ENCODE peak calls at places on chromosomes 1 and 21, in eight cellular contexts. Y is stomach, J is suprapubic skin, N is K562, G is breast epithelium, R is sigmoid colon, M is transverse colon, W is endothelial cell of umbilical vein. O is an unnamed sample.

GRCh38 chr1:9466780-9467755 is 72.2 kb upstream of the SLC25A33 start:
- DNase-seq in N (no peak), J (no peak), W (no peak), Y (peak), G (peak), M (peak), R (peak), O (no peak)

GRCh38 chr21:42061866-42062542 is 9.1 kb upstream of the UMODL1 start:
- DNase-seq in G (no peak), W (no peak), Y (no peak), M (peak), R (no peak), N (no peak), J (no peak), O (peak)

GRCh38 chr21:45918835-45919467 is 62.6 kb upstream of the COL6A1 start:
- DNase-seq in N (no peak), R (no peak), J (no peak), M (no peak), G (no peak), W (no peak), Y (no peak), O (peak)

GRCh38 chr1:161738627-161739287 is 10.8 kb upstream of the DUSP12 start:
- DNase-seq in M (peak), R (peak), W (peak), J (no peak), G (no peak), Y (peak), N (peak), O (peak)

GRCh38 chr1:62424412-62424811 is 12.4 kb upstream of the USP1 start:
- DNase-seq in R (no peak), J (no peak), G (no peak), W (no peak), Y (no peak), N (no peak), M (no peak), O (no peak)

GRCh38 chr1:150619576-150620509 is 9.6 kb downstream of the ENSA start:
- DNase-seq in Y (no peak), J (no peak), M (no peak), N (no peak), G (no peak), W (peak), R (peak), O (no peak)

GRCh38 chr1:199723557-199723956 is 304.0 kb upstream of the NR5A2 start:
- DNase-seq in M (no peak), N (no peak), G (no peak), W (peak), Y (no peak), R (no peak), J (no peak), O (no peak)

GRCh38 chr1:94038511-94038910 is 82.4 kb downstream of the ABCA4 start:
- DNase-seq in G (no peak), W (peak), N (no peak), M (no peak), J (no peak), R (no peak), Y (no peak), O (no peak)

GRCh38 chr1:3540876-3541275 is 70.4 kb downstream of the MEGF6 start:
- DNase-seq in R (no peak), W (no peak), J (no peak), G (no peak), N (no peak), Y (no peak), M (no peak), O (no peak)

GRCh38 chr1:231931846-231932454 is 305.4 kb downstream of the DISC1 start:
- DNase-seq in Y (no peak), M (no peak), R (no peak), W (no peak), J (no peak), N (peak), G (no peak), O (peak)

DNA sequence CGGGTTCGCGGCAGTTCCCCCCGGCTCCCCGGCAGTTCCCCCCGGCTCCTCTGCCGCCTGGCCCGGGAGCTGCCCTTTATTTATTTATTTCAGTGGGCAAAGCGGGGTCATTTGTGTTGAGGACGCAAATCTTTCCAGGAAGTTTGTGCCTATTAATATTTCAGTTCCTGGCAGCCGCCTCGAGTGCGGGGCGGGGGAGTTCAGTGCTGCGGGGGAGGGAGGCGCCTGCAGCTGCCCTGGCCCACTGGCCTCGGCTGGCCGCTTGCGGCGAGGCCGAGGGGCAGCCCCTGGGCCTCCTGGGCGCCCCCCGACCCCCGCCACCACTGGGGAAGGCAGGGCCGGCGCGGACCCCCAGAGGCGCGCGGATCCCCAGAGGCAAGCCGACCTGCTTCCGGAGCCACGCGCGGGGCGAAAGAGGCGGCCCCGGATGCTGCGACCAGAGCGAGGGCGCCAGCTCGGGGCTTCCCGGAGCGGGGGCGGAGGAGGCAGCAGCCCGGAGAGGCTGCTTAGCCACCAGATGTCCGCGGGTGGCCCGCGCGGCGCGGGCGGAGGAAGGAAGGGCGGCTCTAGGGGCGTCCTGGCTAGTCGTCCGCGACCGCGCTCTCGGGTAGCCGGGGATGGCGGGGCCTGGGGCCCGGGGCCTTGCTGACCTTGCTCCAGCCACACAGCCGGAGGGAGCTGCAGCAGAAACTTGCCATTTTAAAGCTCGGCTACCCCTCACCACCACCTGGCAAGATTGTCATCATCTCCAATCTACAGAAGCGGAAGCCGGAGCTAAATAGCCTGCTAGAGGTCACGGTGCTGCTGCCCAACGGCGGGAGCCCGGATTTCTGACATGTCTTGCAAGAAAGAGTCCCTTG is 48.0 kb downstream of the H3-3A start:
- DNase-seq in N (peak), W (peak), J (no peak), Y (peak), R (peak), G (peak), M (peak), O (peak)
- TF ChIP-seq POLR2AphosphoS5 in N (no peak), W (peak), J (no peak), Y (peak), R (peak), G (no peak), M (peak), O (peak)

DNA sequence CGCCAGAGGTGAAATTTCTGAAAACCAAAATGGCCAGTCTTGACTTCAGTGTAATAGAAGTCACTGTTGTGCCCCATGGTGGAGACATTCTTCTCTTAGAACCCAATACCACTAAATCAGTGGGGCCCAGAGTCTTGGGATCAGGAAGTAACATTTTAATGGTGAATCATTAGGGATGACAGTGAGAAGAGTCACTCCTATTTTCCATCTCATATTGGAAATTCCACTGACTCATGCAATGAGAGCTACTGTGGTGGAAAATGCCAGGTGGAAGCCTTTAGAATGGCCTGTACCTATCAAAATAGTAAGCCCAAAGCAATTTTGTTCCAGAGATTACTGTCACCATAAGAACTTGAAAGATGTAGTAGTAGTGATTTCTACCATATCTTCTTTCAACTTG is 20.6 kb upstream of the PPM1J start:
- DNase-seq in G (no peak), W (peak), M (no peak), N (no peak), J (no peak), R (no peak), Y (no peak), O (no peak)
- TF ChIP-seq CTCF in G (no peak), W (no peak), M (no peak), N (no peak), J (no peak), R (no peak), Y (no peak), O (no peak)

DNA sequence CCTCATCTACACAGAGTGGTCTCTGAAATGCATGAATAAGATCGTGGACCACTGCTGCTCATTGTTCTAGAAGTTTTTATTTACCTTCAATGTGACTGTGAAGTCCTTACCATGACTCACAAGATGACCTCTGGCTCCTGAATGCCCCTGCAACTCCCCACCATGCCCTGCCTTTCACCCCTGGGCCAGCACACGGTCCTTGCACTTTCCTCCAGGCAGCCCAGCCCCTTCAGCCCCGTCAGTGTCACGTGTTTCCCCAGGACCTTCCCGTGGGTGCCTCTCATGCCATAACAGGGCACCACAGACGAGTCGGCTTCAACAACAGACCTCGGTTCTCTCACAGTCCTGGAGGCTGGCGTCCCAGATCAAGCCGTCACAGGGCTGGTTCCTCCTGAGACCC is 62.1 kb downstream of the B3GALT5 start:
- DNase-seq in Y (no peak), R (no peak), J (no peak), W (no peak), M (peak), N (no peak), G (no peak), O (no peak)
- TF ChIP-seq POLR2AphosphoS5 in Y (no peak), R (no peak), J (no peak), W (no peak), M (no peak), N (no peak), G (no peak), O (no peak)

GRCh38 chr1:13465515-13465914 is 48.3 kb downstream of the LRRC38 start:
- DNase-seq in R (no peak), G (no peak), W (no peak), N (no peak), Y (no peak), M (no peak), J (no peak), O (no peak)

DNA sequence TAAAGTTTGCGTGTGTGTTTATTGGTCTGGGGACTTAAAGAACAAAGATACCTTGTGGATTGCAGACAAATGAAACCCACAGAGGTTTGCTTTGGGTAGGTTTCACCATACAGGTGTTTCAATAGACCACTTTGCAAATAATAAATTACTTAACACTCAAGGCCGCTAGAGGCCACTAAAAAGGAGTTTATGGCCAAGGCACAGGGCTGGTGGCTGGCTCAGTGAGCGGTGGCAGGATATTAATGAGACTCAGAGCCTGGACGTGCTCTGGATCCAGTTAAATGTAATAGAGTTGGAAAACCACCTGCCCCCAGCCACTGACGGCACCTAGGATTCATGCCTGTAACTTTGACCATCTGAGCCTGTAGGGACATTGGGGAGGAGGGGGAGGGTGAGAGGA is 44.5 kb downstream of the LRRC38 start:
- DNase-seq in M (no peak), W (no peak), R (no peak), J (no peak), G (no peak), Y (no peak), N (peak), O (peak)
- TF ChIP-seq CTCF in M (no peak), W (no peak), R (no peak), J (no peak), G (peak), Y (peak), N (peak), O (peak)

GRCh38 chr1:39626646-39627045 is 12.8 kb downstream of the HEYL start:
- DNase-seq in W (no peak), J (no peak), Y (no peak), R (no peak), G (no peak), N (no peak), M (no peak), O (no peak)

GRCh38 chr1:39623053-39623452 is 16.4 kb downstream of the HEYL start:
- DNase-seq in N (no peak), Y (no peak), W (no peak), J (no peak), M (no peak), G (no peak), R (no peak), O (no peak)

GRCh38 chr1:39628807-39629347 is 10.6 kb downstream of the HEYL start:
- DNase-seq in W (no peak), N (no peak), J (no peak), Y (no peak), M (no peak), R (no peak), G (no peak), O (no peak)

GRCh38 chr1:39625009-39625408 is 14.4 kb downstream of the HEYL start:
- DNase-seq in R (no peak), Y (no peak), J (no peak), W (no peak), N (no peak), M (no peak), G (no peak), O (no peak)

DNA sequence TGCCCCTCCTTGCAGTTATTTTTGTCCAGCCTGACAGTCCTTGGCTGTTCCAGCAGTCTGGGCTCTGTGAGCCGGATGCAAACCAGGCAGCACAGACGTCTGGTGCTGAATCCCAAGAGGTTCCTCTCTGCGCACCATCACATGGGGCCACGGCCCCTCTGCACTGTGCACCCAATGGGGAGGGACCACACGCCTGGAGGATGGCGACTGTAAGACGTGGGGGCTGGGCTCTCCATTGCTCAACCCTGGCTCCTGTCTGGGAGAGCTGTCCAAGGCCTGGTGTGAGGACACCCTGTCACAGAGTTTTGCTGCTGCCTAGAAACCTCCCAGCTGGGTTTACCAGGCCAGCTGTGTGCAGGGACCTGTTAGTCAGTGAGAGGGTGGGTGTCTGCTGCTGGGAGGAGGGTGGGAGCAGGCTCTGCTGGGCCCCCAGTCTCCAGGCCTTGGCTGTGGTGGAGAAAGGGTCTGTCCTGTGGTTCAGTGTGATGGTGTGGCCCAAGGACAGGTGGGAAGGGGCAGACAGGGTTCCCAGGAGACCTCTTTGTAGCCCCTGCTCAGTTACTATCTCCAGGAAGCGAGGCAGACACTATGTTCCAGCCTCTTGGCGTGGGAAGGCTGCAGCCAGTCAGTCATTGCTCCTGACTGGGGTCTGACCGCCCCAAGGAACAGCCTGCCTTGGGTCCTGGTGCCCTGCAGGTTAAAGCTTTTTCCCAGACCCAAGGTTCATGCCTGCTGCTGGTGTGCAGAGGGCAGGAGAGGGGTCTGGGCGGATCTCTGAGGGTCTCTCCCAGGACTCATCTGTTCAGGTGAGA is 13.8 kb downstream of the HEYL start:
- DNase-seq in R (peak), Y (peak), W (no peak), J (no peak), G (no peak), M (peak), N (no peak), O (no peak)
- TF ChIP-seq POLR2AphosphoS5 in R (peak), Y (peak), W (no peak), J (peak), G (no peak), M (peak), N (no peak), O (no peak)

GRCh38 chr1:173255214-173255813 is 48.2 kb upstream of the TNFSF4 start:
- DNase-seq in G (no peak), M (no peak), J (no peak), Y (no peak), W (peak), N (peak), R (no peak), O (peak)
- TF ChIP-seq CTCF in G (peak), M (peak), J (peak), Y (peak), W (peak), N (peak), R (no peak), O (peak)

DNA sequence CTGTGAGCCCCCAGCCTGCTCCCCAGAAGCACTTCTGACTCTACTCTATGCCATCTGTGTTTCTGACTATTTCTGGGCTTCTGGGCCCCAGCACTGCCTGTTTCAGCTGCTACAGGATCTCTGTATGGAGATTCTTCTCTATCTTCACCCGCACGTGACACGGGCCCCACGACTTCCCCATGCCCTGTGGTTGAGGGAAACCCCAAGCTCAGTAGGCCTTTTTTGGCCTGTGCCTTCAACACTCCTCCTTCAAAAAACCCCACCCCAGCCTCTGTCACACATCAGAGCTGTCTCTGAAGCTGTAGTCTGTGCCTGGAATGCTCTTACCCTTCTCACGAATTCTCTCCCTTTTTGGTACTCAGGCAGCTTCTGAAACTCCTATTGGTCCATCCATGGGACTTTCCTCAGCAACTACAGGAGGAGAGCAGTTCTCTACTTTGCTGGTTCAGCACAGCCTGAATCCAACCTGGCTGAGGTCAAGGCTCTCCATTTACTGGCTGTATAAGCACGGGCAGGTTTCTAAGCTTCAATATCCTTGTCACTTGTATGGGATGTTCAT is 2.0 kb upstream of the NID1 start:
- DNase-seq in M (peak), G (no peak), N (no peak), J (no peak), R (peak), W (no peak), Y (peak), O (peak)
- TF ChIP-seq POLR2AphosphoS5 in M (peak), G (no peak), N (no peak), J (no peak), R (peak), W (no peak), Y (no peak), O (no peak)

DNA sequence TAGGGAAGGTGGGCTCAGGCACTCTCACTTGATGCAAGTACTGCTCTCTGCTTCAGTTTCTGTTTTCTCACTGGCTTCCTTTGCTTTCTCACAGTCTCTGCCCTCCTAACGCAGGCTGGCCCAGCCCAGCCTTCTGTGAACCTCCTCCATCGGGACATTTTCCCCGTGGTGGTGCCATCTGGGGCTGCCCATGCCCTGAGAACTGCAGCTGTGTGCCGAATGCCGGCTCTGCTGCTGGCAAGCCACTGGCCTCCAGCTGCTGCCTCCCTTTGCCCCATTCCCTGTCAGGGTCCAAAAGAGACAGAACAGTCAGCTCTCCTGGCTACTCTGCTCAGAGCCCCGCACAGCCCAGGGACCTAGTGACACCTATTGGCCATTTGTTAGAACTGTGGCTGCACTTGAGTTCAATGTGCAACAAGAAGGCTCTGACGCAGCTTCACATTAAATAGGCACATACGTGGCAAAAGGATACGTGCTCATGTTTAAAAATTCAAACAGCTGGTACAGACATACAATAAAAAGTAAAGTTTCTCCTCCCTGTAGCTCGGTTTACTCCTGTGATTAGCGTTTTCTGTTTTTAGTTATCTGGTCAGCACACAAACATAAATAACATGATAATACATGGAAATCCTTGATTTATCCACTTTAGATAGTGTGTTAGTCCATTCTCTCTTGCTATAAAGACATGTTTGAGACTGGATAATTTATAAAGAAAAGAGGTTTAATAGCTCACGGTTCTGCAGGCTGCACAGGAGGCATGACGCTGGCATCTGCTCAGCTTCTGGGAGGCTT is 46.6 kb downstream of the FCRL5 start:
- DNase-seq in M (peak), N (peak), G (no peak), R (no peak), J (no peak), Y (peak), W (peak), O (peak)
- TF ChIP-seq CTCF in M (peak), N (peak), G (peak), R (peak), J (peak), Y (peak), W (peak), O (peak)

GRCh38 chr1:179930867-179931266 is 23.7 kb upstream of the CEP350 start:
- DNase-seq in N (no peak), R (no peak), J (no peak), G (no peak), W (no peak), Y (no peak), M (no peak), O (no peak)
- TF ChIP-seq POLR2AphosphoS5 in N (no peak), R (no peak), J (no peak), G (no peak), W (no peak), Y (peak), M (no peak), O (no peak)

GRCh38 chr1:198156745-198157240 is at the start of gene NEK7:
- DNase-seq in Y (peak), G (peak), R (peak), N (peak), W (peak), M (peak), J (peak), O (peak)
- TF ChIP-seq CTCF in Y (no peak), G (no peak), R (no peak), N (peak), W (no peak), M (no peak), J (no peak), O (no peak)

O was measured in GM23338.